ENCODE peak calls at places on chromosome 19, in eight cellular contexts. One of them, this sample, is unnamed.

GRCh38 chr19:9939301-9939913 is 3.1 kb upstream of the OLFM2 start:
- DNase-seq in AG10803: peak; percentile 34
- DNase-seq in IMR-90: peak; percentile 60
- DNase-seq in substantia nigra: no peak
- DNase-seq in H9: peak; percentile 37
- DNase-seq in fibroblast of the aortic adventitia: peak; percentile 53
- DNase-seq in GM04504: no peak
- DNase-seq in effector CD4-positive, alpha-beta T cell: no peak
- DNase-seq in this sample: no peak

GRCh38 chr19:35066121-35066520 is 24.6 kb downstream of the HPN start:
- DNase-seq in GM04504: no peak
- DNase-seq in effector CD4-positive, alpha-beta T cell: no peak
- DNase-seq in substantia nigra: no peak
- DNase-seq in IMR-90: no peak
- DNase-seq in AG10803: no peak
- DNase-seq in fibroblast of the aortic adventitia: no peak
- DNase-seq in H9: no peak
- DNase-seq in this sample: no peak

GRCh38 chr19:10748195-10748923 is 30.5 kb downstream of the DNM2 start:
- DNase-seq in GM04504: no peak
- DNase-seq in IMR-90: no peak
- DNase-seq in AG10803: no peak
- DNase-seq in effector CD4-positive, alpha-beta T cell: no peak
- DNase-seq in H9: no peak
- DNase-seq in fibroblast of the aortic adventitia: no peak
- DNase-seq in substantia nigra: no peak
- DNase-seq in this sample: no peak

GRCh38 chr19:50796128-50796633 is 6.0 kb downstream of the ACP4 start:
- DNase-seq in H9: no peak
- DNase-seq in GM04504: no peak
- DNase-seq in IMR-90: no peak
- DNase-seq in effector CD4-positive, alpha-beta T cell: no peak
- DNase-seq in AG10803: no peak
- DNase-seq in fibroblast of the aortic adventitia: no peak
- DNase-seq in substantia nigra: no peak
- DNase-seq in this sample: no peak

GRCh38 chr19:48424694-48425219 is 21.0 kb upstream of the GRWD1 start:
- DNase-seq in fibroblast of the aortic adventitia: peak; percentile 56
- DNase-seq in effector CD4-positive, alpha-beta T cell: no peak
- DNase-seq in substantia nigra: no peak
- DNase-seq in AG10803: peak; percentile 38
- DNase-seq in H9: peak; percentile 53
- DNase-seq in IMR-90: peak; percentile 72
- DNase-seq in GM04504: no peak
- DNase-seq in this sample: no peak

GRCh38 chr19:2636897-2637683 is 65.4 kb downstream of the GNG7 start:
- DNase-seq in H9: peak; percentile 86
- DNase-seq in AG10803: peak; percentile 27
- DNase-seq in substantia nigra: peak; percentile 44
- DNase-seq in GM04504: no peak
- DNase-seq in effector CD4-positive, alpha-beta T cell: peak; percentile 65
- DNase-seq in fibroblast of the aortic adventitia: peak; percentile 37
- DNase-seq in IMR-90: peak; percentile 31
- DNase-seq in this sample: no peak

GRCh38 chr19:41302624-41303351 is 7.2 kb upstream of the CCDC97 start:
- DNase-seq in IMR-90: no peak
- DNase-seq in substantia nigra: no peak
- DNase-seq in GM04504: no peak
- DNase-seq in AG10803: no peak
- DNase-seq in effector CD4-positive, alpha-beta T cell: peak; percentile 48
- DNase-seq in fibroblast of the aortic adventitia: no peak
- DNase-seq in H9: no peak
- DNase-seq in this sample: no peak

GRCh38 chr19:44757057-44757734 is 8.7 kb downstream of the BCL3 start:
- DNase-seq in H9: no peak
- DNase-seq in GM04504: no peak
- DNase-seq in IMR-90: peak; percentile 73
- DNase-seq in fibroblast of the aortic adventitia: peak; percentile 88
- DNase-seq in AG10803: peak; percentile 65
- DNase-seq in substantia nigra: no peak
- DNase-seq in effector CD4-positive, alpha-beta T cell: no peak
- DNase-seq in this sample: no peak

GRCh38 chr19:1266818-1267440 is 2.2 kb upstream of the CIRBP start:
- DNase-seq in H9: peak; percentile 73
- DNase-seq in substantia nigra: peak; percentile 39
- DNase-seq in IMR-90: no peak
- DNase-seq in AG10803: peak; percentile 44
- DNase-seq in fibroblast of the aortic adventitia: peak; percentile 48
- DNase-seq in effector CD4-positive, alpha-beta T cell: peak; percentile 62
- DNase-seq in GM04504: no peak
- DNase-seq in this sample: no peak

GRCh38 chr19:49820125-49820524 is 2.0 kb downstream of the MED25 start:
- DNase-seq in substantia nigra: no peak
- DNase-seq in AG10803: no peak
- DNase-seq in effector CD4-positive, alpha-beta T cell: no peak
- DNase-seq in H9: no peak
- DNase-seq in fibroblast of the aortic adventitia: peak; percentile 29
- DNase-seq in GM04504: no peak
- DNase-seq in IMR-90: no peak
- DNase-seq in this sample: peak; percentile 77

GRCh38 chr19:46133101-46133627 is 8.7 kb upstream of the IGFL3 start:
- DNase-seq in substantia nigra: no peak
- DNase-seq in GM04504: peak; percentile 58
- DNase-seq in AG10803: peak; percentile 96
- DNase-seq in effector CD4-positive, alpha-beta T cell: no peak
- DNase-seq in IMR-90: peak; percentile 97
- DNase-seq in fibroblast of the aortic adventitia: peak; percentile 92
- DNase-seq in H9: peak; percentile 88
- DNase-seq in this sample: peak; percentile 96

GRCh38 chr19:4337906-4338440 is 654 bp downstream of the STAP2 start:
- DNase-seq in GM04504: no peak
- DNase-seq in IMR-90: no peak
- DNase-seq in H9: no peak
- DNase-seq in AG10803: peak; percentile 25
- DNase-seq in fibroblast of the aortic adventitia: peak; percentile 21
- DNase-seq in effector CD4-positive, alpha-beta T cell: no peak
- DNase-seq in substantia nigra: no peak
- DNase-seq in this sample: peak; percentile 13

GRCh38 chr19:50777830-50778303 is 7.6 kb downstream of the GPR32 start:
- DNase-seq in IMR-90: peak; percentile 14
- DNase-seq in effector CD4-positive, alpha-beta T cell: no peak
- DNase-seq in AG10803: peak; percentile 8
- DNase-seq in fibroblast of the aortic adventitia: no peak
- DNase-seq in GM04504: no peak
- DNase-seq in substantia nigra: no peak
- DNase-seq in H9: peak; percentile 79
- DNase-seq in this sample: no peak

GRCh38 chr19:44597131-44597491 is 16.3 kb upstream of the IGSF23 start:
- DNase-seq in AG10803: no peak
- DNase-seq in GM04504: no peak
- DNase-seq in substantia nigra: no peak
- DNase-seq in IMR-90: no peak
- DNase-seq in effector CD4-positive, alpha-beta T cell: no peak
- DNase-seq in fibroblast of the aortic adventitia: no peak
- DNase-seq in H9: no peak
- DNase-seq in this sample: no peak

GRCh38 chr19:28466107-28467045 is 746.6 kb downstream of the UQCRFS1 start:
- DNase-seq in H9: peak; percentile 65
- DNase-seq in fibroblast of the aortic adventitia: peak; percentile 77
- DNase-seq in effector CD4-positive, alpha-beta T cell: peak; percentile 5
- DNase-seq in IMR-90: peak; percentile 15
- DNase-seq in GM04504: peak; percentile 21
- DNase-seq in substantia nigra: no peak
- DNase-seq in AG10803: peak; percentile 48
- DNase-seq in this sample: peak; percentile 57

GRCh38 chr19:14135985-14136508 is 342 bp downstream of the ASF1B start:
- DNase-seq in substantia nigra: no peak
- DNase-seq in IMR-90: no peak
- DNase-seq in H9: no peak
- DNase-seq in GM04504: no peak
- DNase-seq in effector CD4-positive, alpha-beta T cell: no peak
- DNase-seq in fibroblast of the aortic adventitia: no peak
- DNase-seq in AG10803: no peak
- DNase-seq in this sample: no peak

GRCh38 chr19:31110331-31110730 is 238.9 kb downstream of the TSHZ3 start:
- DNase-seq in fibroblast of the aortic adventitia: peak; percentile 70
- DNase-seq in IMR-90: peak; percentile 45
- DNase-seq in substantia nigra: no peak
- DNase-seq in effector CD4-positive, alpha-beta T cell: no peak
- DNase-seq in GM04504: no peak
- DNase-seq in AG10803: peak; percentile 66
- DNase-seq in H9: peak; percentile 59
- DNase-seq in this sample: no peak

GRCh38 chr19:9885077-9885552 is 50.0 kb downstream of the PIN1 start:
- DNase-seq in GM04504: peak; percentile 18
- DNase-seq in AG10803: peak; percentile 39
- DNase-seq in H9: no peak
- DNase-seq in IMR-90: peak; percentile 23
- DNase-seq in fibroblast of the aortic adventitia: peak; percentile 65
- DNase-seq in effector CD4-positive, alpha-beta T cell: no peak
- DNase-seq in substantia nigra: peak; percentile 31
- DNase-seq in this sample: no peak

GRCh38 chr19:9945319-9945966 is 9.1 kb upstream of the OLFM2 start:
- DNase-seq in H9: peak; percentile 57
- DNase-seq in GM04504: peak; percentile 100
- DNase-seq in AG10803: peak; percentile 100
- DNase-seq in IMR-90: peak; percentile 100
- DNase-seq in effector CD4-positive, alpha-beta T cell: no peak
- DNase-seq in substantia nigra: peak; percentile 76
- DNase-seq in fibroblast of the aortic adventitia: peak; percentile 99
- DNase-seq in this sample: no peak

GRCh38 chr19:50368649-50369570 is 3.5 kb upstream of the NAPSA start:
- DNase-seq in effector CD4-positive, alpha-beta T cell: peak; percentile 65
- DNase-seq in H9: peak; percentile 89
- DNase-seq in IMR-90: peak; percentile 83
- DNase-seq in substantia nigra: peak; percentile 82
- DNase-seq in GM04504: peak; percentile 73
- DNase-seq in fibroblast of the aortic adventitia: peak; percentile 93
- DNase-seq in AG10803: peak; percentile 87
- DNase-seq in this sample: peak; percentile 77

GRCh38 chr19:532578-533484 is 1.3 kb downstream of the CDC34 start:
- DNase-seq in GM04504: peak; percentile 43
- DNase-seq in H9: peak; percentile 73
- DNase-seq in IMR-90: peak; percentile 64
- DNase-seq in AG10803: peak; percentile 64
- DNase-seq in fibroblast of the aortic adventitia: peak; percentile 73
- DNase-seq in effector CD4-positive, alpha-beta T cell: peak; percentile 38
- DNase-seq in substantia nigra: peak; percentile 82
- DNase-seq in this sample: peak; percentile 17

GRCh38 chr19:19137556-19138109 is 645 bp downstream of the TMEM161A start:
- DNase-seq in substantia nigra: no peak
- DNase-seq in IMR-90: no peak
- DNase-seq in AG10803: peak; percentile 8
- DNase-seq in effector CD4-positive, alpha-beta T cell: no peak
- DNase-seq in fibroblast of the aortic adventitia: peak; percentile 10
- DNase-seq in GM04504: no peak
- DNase-seq in H9: peak; percentile 26
- DNase-seq in this sample: no peak

GRCh38 chr19:41994994-41995958 is 1.2 kb upstream of the ATP1A3 start:
- DNase-seq in AG10803: no peak
- DNase-seq in H9: no peak
- DNase-seq in IMR-90: no peak
- DNase-seq in effector CD4-positive, alpha-beta T cell: no peak
- DNase-seq in fibroblast of the aortic adventitia: no peak
- DNase-seq in substantia nigra: no peak
- DNase-seq in GM04504: no peak
- DNase-seq in this sample: no peak

GRCh38 chr19:35755550-35756371 is 1.1 kb downstream of the HSPB6 start:
- DNase-seq in substantia nigra: no peak
- DNase-seq in GM04504: no peak
- DNase-seq in AG10803: peak; percentile 76
- DNase-seq in IMR-90: peak; percentile 55
- DNase-seq in H9: peak; percentile 39
- DNase-seq in fibroblast of the aortic adventitia: peak; percentile 85
- DNase-seq in effector CD4-positive, alpha-beta T cell: no peak
- DNase-seq in this sample: no peak

GRCh38 chr19:5590151-5590864 is 22.6 kb upstream of the TINCR start:
- DNase-seq in H9: no peak
- DNase-seq in effector CD4-positive, alpha-beta T cell: no peak
- DNase-seq in substantia nigra: no peak
- DNase-seq in IMR-90: no peak
- DNase-seq in AG10803: no peak
- DNase-seq in fibroblast of the aortic adventitia: no peak
- DNase-seq in GM04504: no peak
- DNase-seq in this sample: no peak